ENCODE peak calls at places on chromosomes 5 and 9, in nine cellular contexts. One of them, this sample, is unnamed.

GRCh38 chr5:33370135-33370472 is 70.7 kb upstream of the TARS1 start:
- DNase-seq in activated effector memory CD4-positive, alpha-beta T cell treated with Interleukin-2 at 50 U/mL for 16 hours: no peak
- DNase-seq in AG08396: peak
- DNase-seq in ureter: no peak
- DNase-seq in mucosa of descending colon: no peak
- DNase-seq in ecto neural progenitor cell: no peak
- DNase-seq in GM23338: no peak
- DNase-seq in ELR: peak
- DNase-seq in H7: no peak
- DNase-seq in this sample: peak

GRCh38 chr5:138000102-138000723 is 32.7 kb downstream of the FAM13B start:
- DNase-seq in activated effector memory CD4-positive, alpha-beta T cell treated with Interleukin-2 at 50 U/mL for 16 hours: no peak
- DNase-seq in AG08396: no peak
- DNase-seq in ureter: no peak
- DNase-seq in mucosa of descending colon: no peak
- DNase-seq in ecto neural progenitor cell: no peak
- DNase-seq in GM23338: no peak
- DNase-seq in ELR: peak
- DNase-seq in H7: no peak
- DNase-seq in this sample: peak

GRCh38 chr9:967851-968641 is 8.4 kb upstream of the DMRT3 start:
- DNase-seq in activated effector memory CD4-positive, alpha-beta T cell treated with Interleukin-2 at 50 U/mL for 16 hours: no peak
- DNase-seq in AG08396: no peak
- DNase-seq in ureter: no peak
- DNase-seq in mucosa of descending colon: no peak
- DNase-seq in ecto neural progenitor cell: peak
- DNase-seq in GM23338: peak
- DNase-seq in ELR: peak
- DNase-seq in H7: peak
- DNase-seq in this sample: no peak

GRCh38 chr5:161084108-161084507 is 232.1 kb upstream of the ATP10B start:
- DNase-seq in activated effector memory CD4-positive, alpha-beta T cell treated with Interleukin-2 at 50 U/mL for 16 hours: no peak
- DNase-seq in AG08396: no peak
- DNase-seq in ureter: no peak
- DNase-seq in mucosa of descending colon: no peak
- DNase-seq in ecto neural progenitor cell: no peak
- DNase-seq in GM23338: no peak
- DNase-seq in ELR: no peak
- DNase-seq in H7: no peak
- DNase-seq in this sample: no peak

GRCh38 chr5:148107608-148108007 is 43.8 kb downstream of the SPINK5 start:
- DNase-seq in activated effector memory CD4-positive, alpha-beta T cell treated with Interleukin-2 at 50 U/mL for 16 hours: no peak
- DNase-seq in AG08396: no peak
- DNase-seq in ureter: no peak
- DNase-seq in mucosa of descending colon: no peak
- DNase-seq in ecto neural progenitor cell: no peak
- DNase-seq in GM23338: peak
- DNase-seq in ELR: no peak
- DNase-seq in H7: no peak
- DNase-seq in this sample: no peak

GRCh38 chr9:93100265-93100636 is 4.2 kb downstream of the CARD19 start:
- DNase-seq in activated effector memory CD4-positive, alpha-beta T cell treated with Interleukin-2 at 50 U/mL for 16 hours: no peak
- DNase-seq in AG08396: no peak
- DNase-seq in ureter: no peak
- DNase-seq in mucosa of descending colon: peak
- DNase-seq in ecto neural progenitor cell: no peak
- DNase-seq in GM23338: no peak
- DNase-seq in ELR: no peak
- DNase-seq in H7: no peak
- DNase-seq in this sample: no peak

GRCh38 chr5:171226864-171227263 is 82.2 kb upstream of the TLX3 start:
- DNase-seq in activated effector memory CD4-positive, alpha-beta T cell treated with Interleukin-2 at 50 U/mL for 16 hours: no peak
- DNase-seq in AG08396: no peak
- DNase-seq in ureter: no peak
- DNase-seq in mucosa of descending colon: no peak
- DNase-seq in ecto neural progenitor cell: no peak
- DNase-seq in GM23338: no peak
- DNase-seq in ELR: no peak
- DNase-seq in H7: no peak
- DNase-seq in this sample: no peak

GRCh38 chr5:131268758-131269370 is 5.0 kb downstream of the CDC42SE2 start:
- DNase-seq in activated effector memory CD4-positive, alpha-beta T cell treated with Interleukin-2 at 50 U/mL for 16 hours: no peak
- DNase-seq in AG08396: no peak
- DNase-seq in ureter: no peak
- DNase-seq in mucosa of descending colon: no peak
- DNase-seq in ecto neural progenitor cell: no peak
- DNase-seq in GM23338: no peak
- DNase-seq in ELR: no peak
- DNase-seq in H7: no peak
- DNase-seq in this sample: no peak

GRCh38 chr9:2356391-2356790 is 265.2 kb upstream of the VLDLR start:
- DNase-seq in activated effector memory CD4-positive, alpha-beta T cell treated with Interleukin-2 at 50 U/mL for 16 hours: no peak
- DNase-seq in AG08396: no peak
- DNase-seq in ureter: no peak
- DNase-seq in mucosa of descending colon: no peak
- DNase-seq in ecto neural progenitor cell: no peak
- DNase-seq in GM23338: no peak
- DNase-seq in ELR: no peak
- DNase-seq in H7: no peak
- DNase-seq in this sample: no peak

GRCh38 chr9:128913995-128914772 is 6.6 kb upstream of the PHYHD1 start:
- DNase-seq in activated effector memory CD4-positive, alpha-beta T cell treated with Interleukin-2 at 50 U/mL for 16 hours: no peak
- DNase-seq in AG08396: no peak
- DNase-seq in ureter: no peak
- DNase-seq in mucosa of descending colon: no peak
- DNase-seq in ecto neural progenitor cell: no peak
- DNase-seq in GM23338: no peak
- DNase-seq in ELR: no peak
- DNase-seq in H7: no peak
- DNase-seq in this sample: no peak

GRCh38 chr5:156920042-156920860 is 42.8 kb downstream of the TIMD4 start:
- DNase-seq in activated effector memory CD4-positive, alpha-beta T cell treated with Interleukin-2 at 50 U/mL for 16 hours: no peak
- DNase-seq in AG08396: no peak
- DNase-seq in ureter: no peak
- DNase-seq in mucosa of descending colon: no peak
- DNase-seq in ecto neural progenitor cell: no peak
- DNase-seq in GM23338: no peak
- DNase-seq in ELR: no peak
- DNase-seq in H7: no peak
- DNase-seq in this sample: no peak

GRCh38 chr9:136207616-136208015 is 2.7 kb upstream of the LHX3 start:
- DNase-seq in activated effector memory CD4-positive, alpha-beta T cell treated with Interleukin-2 at 50 U/mL for 16 hours: no peak
- DNase-seq in AG08396: no peak
- DNase-seq in ureter: no peak
- DNase-seq in mucosa of descending colon: no peak
- DNase-seq in ecto neural progenitor cell: no peak
- DNase-seq in GM23338: no peak
- DNase-seq in ELR: no peak
- DNase-seq in H7: no peak
- DNase-seq in this sample: no peak

GRCh38 chr5:177099422-177100093 is 12.8 kb downstream of the FGFR4 start:
- DNase-seq in activated effector memory CD4-positive, alpha-beta T cell treated with Interleukin-2 at 50 U/mL for 16 hours: no peak
- DNase-seq in AG08396: no peak
- DNase-seq in ureter: no peak
- DNase-seq in mucosa of descending colon: no peak
- DNase-seq in ecto neural progenitor cell: no peak
- DNase-seq in GM23338: peak
- DNase-seq in ELR: no peak
- DNase-seq in H7: peak
- DNase-seq in this sample: peak

GRCh38 chr5:13346401-13346800 is 598.1 kb downstream of the DNAH5 start:
- DNase-seq in activated effector memory CD4-positive, alpha-beta T cell treated with Interleukin-2 at 50 U/mL for 16 hours: no peak
- DNase-seq in AG08396: no peak
- DNase-seq in ureter: no peak
- DNase-seq in mucosa of descending colon: no peak
- DNase-seq in ecto neural progenitor cell: no peak
- DNase-seq in GM23338: no peak
- DNase-seq in ELR: no peak
- DNase-seq in H7: no peak
- DNase-seq in this sample: peak